ENCODE peak calls at places on chromosomes 16 and 17, in five cellular contexts. T is mesendoderm; I is nephron progenitor cell; Z is activated naive CD8-positive, alpha-beta T cell treated with anti-CD3 and anti-CD28 coated beads for 36 hours; G is cardiac fibroblast. J is an unnamed sample.

GRCh38 chr16:79554912-79555311 is 45.6 kb downstream of the MAF start:
- DNase-seq in Z (no peak), T (no peak), G (no peak), I (no peak), J (no peak)

GRCh38 chr16:15425861-15426260 is 8.5 kb upstream of the BMERB1 start:
- DNase-seq in Z (no peak), T (no peak), G (no peak), I (no peak), J (no peak)

GRCh38 chr16:11121083-11121482 is 134.9 kb downstream of the SOCS1 start:
- DNase-seq in Z (no peak), T (no peak), G (no peak), I (no peak), J (no peak)

GRCh38 chr17:2177235-2177811 is 122.4 kb downstream of the HIC1 start:
- DNase-seq in Z (no peak), T (no peak), I (no peak), G (peak; percentile 14), J (no peak)

GRCh38 chr17:35559495-35559894 is 1.1 kb downstream of the SLFN14 start:
- DNase-seq in Z (no peak), G (no peak), T (no peak), I (no peak), J (no peak)

GRCh38 chr17:81049973-81050551 is 15.1 kb downstream of the BAIAP2 start:
- DNase-seq in I (no peak), G (no peak), T (peak; percentile 84), Z (no peak), J (no peak)

GRCh38 chr16:56547120-56547948 is 17.5 kb upstream of the MT4 start:
- DNase-seq in T (peak; percentile 37), G (peak; percentile 30), I (no peak), Z (no peak), J (no peak)

GRCh38 chr17:35002876-35003551 is 22.7 kb downstream of the LIG3 start:
- DNase-seq in G (peak; percentile 66), I (no peak), Z (no peak), T (no peak), J (no peak)

GRCh38 chr17:17822189-17822978 is 14.4 kb downstream of the SREBF1 start:
- DNase-seq in T (no peak), G (peak; percentile 92), Z (no peak), I (no peak), J (no peak)

GRCh38 chr16:11377156-11377555 is 31.9 kb downstream of the RMI2 start:
- DNase-seq in I (no peak), T (no peak), Z (no peak), G (no peak), J (no peak)

GRCh38 chr17:27491713-27492190 is 35.5 kb downstream of the KSR1 start:
- DNase-seq in I (peak; percentile 27), T (peak; percentile 42), G (no peak), Z (peak; percentile 19), J (no peak)

GRCh38 chr17:42329025-42329976 is 41.0 kb downstream of the STAT5A start:
- DNase-seq in T (peak; percentile 43), Z (no peak), I (no peak), G (peak; percentile 61), J (no peak)

GRCh38 chr17:50220811-50221210 is 19.4 kb upstream of the COL1A1 start:
- DNase-seq in T (no peak), G (no peak), Z (no peak), I (no peak), J (no peak)

GRCh38 chr17:6569391-6570302 is 13.3 kb upstream of the PITPNM3 start:
- DNase-seq in I (no peak), Z (no peak), G (no peak), T (no peak), J (no peak)

GRCh38 chr16:80599466-80599865 is 58.7 kb downstream of the DYNLRB2 start:
- DNase-seq in I (no peak), G (no peak), Z (no peak), T (no peak), J (no peak)

GRCh38 chr17:27751622-27752490 is 48.5 kb downstream of the NOS2 start:
- DNase-seq in G (no peak), Z (no peak), T (no peak), I (no peak), J (no peak)

GRCh38 chr17:31902693-31903092 is 1.2 kb upstream of the UTP6 start:
- DNase-seq in I (no peak), T (no peak), Z (no peak), G (no peak), J (no peak)

GRCh38 chr16:57432989-57433388 is 14.2 kb downstream of the CIAPIN1 start:
- DNase-seq in Z (no peak), T (no peak), G (no peak), I (no peak), J (no peak)

GRCh38 chr17:45825792-45826191 is 18.9 kb upstream of the SPPL2C start:
- DNase-seq in I (no peak), G (no peak), T (no peak), Z (no peak), J (no peak)

GRCh38 chr17:40556884-40557414 is 8.3 kb downstream of the CCR7 start:
- DNase-seq in I (no peak), G (no peak), T (no peak), Z (no peak), J (peak; percentile 80)

GRCh38 chr16:87895641-87896141 is 26.4 kb upstream of the SLC7A5 start:
- DNase-seq in I (no peak), Z (peak; percentile 89), T (no peak), G (no peak), J (peak; percentile 83)

GRCh38 chr17:46964315-46965265 is 14.5 kb downstream of the RPRML start:
- DNase-seq in I (peak; percentile 71), G (peak; percentile 41), Z (no peak), T (peak; percentile 63), J (peak; percentile 45)

GRCh38 chr17:30990458-30990857 is 19.6 kb downstream of the RNF135 start:
- DNase-seq in G (no peak), I (no peak), T (no peak), Z (no peak), J (no peak)

GRCh38 chr17:50139185-50139783 is 9.3 kb upstream of the SAMD14 start:
- DNase-seq in Z (no peak), I (no peak), T (no peak), G (no peak), J (no peak)

GRCh38 chr17:80600586-80600985 is 55.9 kb downstream of the RPTOR start:
- DNase-seq in G (no peak), Z (no peak), T (no peak), I (peak; percentile 13), J (no peak)

GRCh38 chr17:30200086-30200485 is 35.4 kb downstream of the SLC6A4 start:
- DNase-seq in G (no peak), Z (no peak), I (no peak), T (no peak), J (no peak)

GRCh38 chr16:88692861-88693260 is 6.6 kb upstream of the SNAI3 start:
- DNase-seq in G (no peak), T (no peak), Z (no peak), I (no peak), J (no peak)

GRCh38 chr17:76497979-76498885 is 3.0 kb downstream of the RHBDF2 start:
- DNase-seq in Z (no peak), T (peak; percentile 77), I (peak; percentile 70), G (peak; percentile 87), J (no peak)

GRCh38 chr16:57262841-57263584 is 18.0 kb downstream of the ARL2BP start:
- DNase-seq in T (no peak), G (no peak), I (no peak), Z (no peak), J (no peak)

GRCh38 chr17:19897901-19898300 is 30.2 kb upstream of the ULK2 start:
- DNase-seq in G (peak; percentile 34), Z (no peak), I (no peak), T (peak; percentile 19), J (no peak)

GRCh38 chr16:53509906-53510703 is 7.1 kb upstream of the AKTIP start:
- DNase-seq in G (peak; percentile 81), Z (peak; percentile 26), I (peak; percentile 66), T (peak; percentile 88), J (peak; percentile 60)